ENCODE peak calls at places on chromosomes 4 and X, in five cellular contexts. One of them, this sample, is unnamed.

GRCh38 chrX:47814853-47815252 is 21.8 kb upstream of the ZNF81 start:
- DNase-seq in PC-3: no peak
- DNase-seq in mammary epithelial cell: no peak
- DNase-seq in left ventricle myocardium inferior: no peak
- DNase-seq in heart left ventricle: no peak
- DNase-seq in this sample: peak; percentile 18

GRCh38 chr4:112898357-112899141 is 150.9 kb upstream of the ANK2 start:
- DNase-seq in PC-3: no peak
- DNase-seq in mammary epithelial cell: peak; percentile 11
- DNase-seq in left ventricle myocardium inferior: no peak
- DNase-seq in heart left ventricle: no peak
- DNase-seq in this sample: no peak

GRCh38 chr4:8316911-8317351 is 47.4 kb downstream of the HTRA3 start:
- DNase-seq in PC-3: no peak
- DNase-seq in mammary epithelial cell: no peak
- DNase-seq in left ventricle myocardium inferior: no peak
- DNase-seq in heart left ventricle: no peak
- DNase-seq in this sample: no peak

GRCh38 chr4:146123231-146123630 is 52.3 kb upstream of the LSM6 start:
- DNase-seq in PC-3: peak; percentile 18
- DNase-seq in mammary epithelial cell: no peak
- DNase-seq in left ventricle myocardium inferior: no peak
- DNase-seq in heart left ventricle: no peak
- DNase-seq in this sample: no peak

GRCh38 chr4:108100827-108101226 is 67.9 kb downstream of the LEF1 start:
- DNase-seq in PC-3: no peak
- DNase-seq in mammary epithelial cell: no peak
- DNase-seq in left ventricle myocardium inferior: no peak
- DNase-seq in heart left ventricle: no peak
- DNase-seq in this sample: no peak

GRCh38 chrX:129600981-129601424 is 53.8 kb downstream of the APLN start:
- DNase-seq in PC-3: peak; percentile 51
- DNase-seq in mammary epithelial cell: peak; percentile 30
- DNase-seq in left ventricle myocardium inferior: no peak
- DNase-seq in heart left ventricle: no peak
- DNase-seq in this sample: peak; percentile 61

GRCh38 chr4:67152976-67153375 is 392.3 kb downstream of the CENPC start:
- DNase-seq in PC-3: peak; percentile 44
- DNase-seq in mammary epithelial cell: no peak
- DNase-seq in left ventricle myocardium inferior: no peak
- DNase-seq in heart left ventricle: no peak
- DNase-seq in this sample: no peak

GRCh38 chr4:54333657-54334056 is 104.6 kb downstream of the PDGFRA start:
- DNase-seq in PC-3: no peak
- DNase-seq in mammary epithelial cell: no peak
- DNase-seq in left ventricle myocardium inferior: no peak
- DNase-seq in heart left ventricle: no peak
- DNase-seq in this sample: no peak

GRCh38 chr4:142091085-142091513 is 454.7 kb downstream of the IL15 start:
- DNase-seq in PC-3: peak; percentile 79
- DNase-seq in mammary epithelial cell: peak; percentile 89
- DNase-seq in left ventricle myocardium inferior: no peak
- DNase-seq in heart left ventricle: no peak
- DNase-seq in this sample: peak; percentile 93

GRCh38 chr4:187251896-187252295 is 528.2 kb upstream of the FAT1 start:
- DNase-seq in PC-3: peak; percentile 35
- DNase-seq in mammary epithelial cell: no peak
- DNase-seq in left ventricle myocardium inferior: no peak
- DNase-seq in heart left ventricle: no peak
- DNase-seq in this sample: no peak

GRCh38 chr4:41438564-41438963 is 99.4 kb upstream of the LIMCH1 start:
- DNase-seq in PC-3: no peak
- DNase-seq in mammary epithelial cell: peak; percentile 9
- DNase-seq in left ventricle myocardium inferior: no peak
- DNase-seq in heart left ventricle: no peak
- DNase-seq in this sample: peak; percentile 61

GRCh38 chrX:19514791-19515614 is at the start of gene MAP3K15:
- DNase-seq in PC-3: peak; percentile 50
- DNase-seq in mammary epithelial cell: no peak
- DNase-seq in left ventricle myocardium inferior: peak; percentile 14
- DNase-seq in heart left ventricle: no peak
- DNase-seq in this sample: no peak

GRCh38 chrX:9394212-9394611 is 70.6 kb upstream of the TBL1X start:
- DNase-seq in PC-3: no peak
- DNase-seq in mammary epithelial cell: no peak
- DNase-seq in left ventricle myocardium inferior: no peak
- DNase-seq in heart left ventricle: no peak
- DNase-seq in this sample: no peak

GRCh38 chrX:21870494-21870893 is 14.7 kb downstream of the YY2 start:
- DNase-seq in PC-3: no peak
- DNase-seq in mammary epithelial cell: no peak
- DNase-seq in left ventricle myocardium inferior: no peak
- DNase-seq in heart left ventricle: no peak
- DNase-seq in this sample: no peak

GRCh38 chr4:188781655-188782054 is 642.4 kb downstream of the TRIML1 start:
- DNase-seq in PC-3: peak; percentile 13
- DNase-seq in mammary epithelial cell: no peak
- DNase-seq in left ventricle myocardium inferior: no peak
- DNase-seq in heart left ventricle: no peak
- DNase-seq in this sample: no peak

GRCh38 chr4:71487324-71487677 is 148.5 kb downstream of the SLC4A4 start:
- DNase-seq in PC-3: no peak
- DNase-seq in mammary epithelial cell: no peak
- DNase-seq in left ventricle myocardium inferior: no peak
- DNase-seq in heart left ventricle: no peak
- DNase-seq in this sample: no peak

GRCh38 chr4:13112030-13112429 is 372.1 kb downstream of the RAB28 start:
- DNase-seq in PC-3: no peak
- DNase-seq in mammary epithelial cell: no peak
- DNase-seq in left ventricle myocardium inferior: no peak
- DNase-seq in heart left ventricle: no peak
- DNase-seq in this sample: no peak

GRCh38 chr4:123468479-123469031 is 72.0 kb downstream of the SPRY1 start:
- DNase-seq in PC-3: peak; percentile 23
- DNase-seq in mammary epithelial cell: no peak
- DNase-seq in left ventricle myocardium inferior: no peak
- DNase-seq in heart left ventricle: no peak
- DNase-seq in this sample: no peak

GRCh38 chr4:142353149-142353738 is 492.9 kb downstream of the INPP4B start:
- DNase-seq in PC-3: peak; percentile 88
- DNase-seq in mammary epithelial cell: peak; percentile 59
- DNase-seq in left ventricle myocardium inferior: no peak
- DNase-seq in heart left ventricle: no peak
- DNase-seq in this sample: peak; percentile 88

GRCh38 chrX:131895002-131895401 is 128.1 kb upstream of the STK26 start:
- DNase-seq in PC-3: peak; percentile 80
- DNase-seq in mammary epithelial cell: peak; percentile 40
- DNase-seq in left ventricle myocardium inferior: no peak
- DNase-seq in heart left ventricle: no peak
- DNase-seq in this sample: peak; percentile 2

GRCh38 chr4:114272226-114272625 is 292.8 kb upstream of the ARSJ start:
- DNase-seq in PC-3: peak; percentile 83
- DNase-seq in mammary epithelial cell: peak; percentile 90
- DNase-seq in left ventricle myocardium inferior: no peak
- DNase-seq in heart left ventricle: no peak
- DNase-seq in this sample: peak; percentile 89

GRCh38 chr4:112361181-112361791 is 64.1 kb downstream of the ALPK1 start:
- DNase-seq in PC-3: peak; percentile 55
- DNase-seq in mammary epithelial cell: peak; percentile 57
- DNase-seq in left ventricle myocardium inferior: no peak
- DNase-seq in heart left ventricle: no peak
- DNase-seq in this sample: peak; percentile 24

GRCh38 chrX:21905209-21905735 is 35.2 kb upstream of the SMS start:
- DNase-seq in PC-3: no peak
- DNase-seq in mammary epithelial cell: no peak
- DNase-seq in left ventricle myocardium inferior: no peak
- DNase-seq in heart left ventricle: no peak
- DNase-seq in this sample: no peak

GRCh38 chrX:123964155-123964554 is 2.6 kb downstream of the STAG2 start:
- DNase-seq in PC-3: peak; percentile 17
- DNase-seq in mammary epithelial cell: no peak
- DNase-seq in left ventricle myocardium inferior: no peak
- DNase-seq in heart left ventricle: no peak
- DNase-seq in this sample: no peak

GRCh38 chrX:44903107-44903506 is 30.1 kb downstream of the KDM6A start:
- DNase-seq in PC-3: peak; percentile 81
- DNase-seq in mammary epithelial cell: peak; percentile 86
- DNase-seq in left ventricle myocardium inferior: no peak
- DNase-seq in heart left ventricle: no peak
- DNase-seq in this sample: peak; percentile 60

DNA sequence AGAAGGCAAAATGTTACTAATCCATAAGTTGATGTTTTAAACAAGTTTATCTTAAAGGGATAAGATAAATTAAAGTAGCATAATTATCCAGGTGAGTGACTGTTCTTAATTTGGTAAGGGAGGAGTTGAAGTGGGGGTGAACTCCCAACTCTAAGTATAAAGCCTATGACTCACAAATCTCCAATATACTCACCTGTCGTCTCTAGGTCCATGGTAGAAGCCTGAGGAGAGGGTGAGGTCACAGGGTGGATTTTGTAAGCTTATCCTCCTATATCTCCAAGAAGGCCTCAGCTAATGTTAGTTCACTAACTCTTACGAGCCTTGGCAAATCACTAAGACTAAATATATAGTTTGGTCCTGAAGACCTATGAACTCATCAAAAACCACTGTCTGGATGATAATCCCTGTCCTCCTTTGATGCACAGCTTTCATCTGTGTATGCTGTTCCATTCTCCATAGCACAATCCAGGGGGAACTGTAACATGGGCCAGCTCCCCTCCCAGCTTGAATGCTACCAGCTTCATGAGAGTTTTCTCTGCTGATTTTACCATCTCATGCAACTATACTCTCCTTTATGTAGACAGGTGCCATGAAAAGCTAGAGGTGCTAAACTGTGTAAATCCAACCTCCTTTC is 158.7 kb downstream of the BTC start:
- DNase-seq in PC-3: peak; percentile 55
- DNase-seq in mammary epithelial cell: peak; percentile 53
- DNase-seq in left ventricle myocardium inferior: no peak
- DNase-seq in heart left ventricle: no peak
- DNase-seq in this sample: no peak
- H3K4me3 ChIP-seq in PC-3: no peak overlapping the region
- H3K4me3 ChIP-seq in mammary epithelial cell: no peak overlapping the region
- H3K4me3 ChIP-seq in left ventricle myocardium inferior: no peak overlapping the region
- H3K4me3 ChIP-seq in heart left ventricle: no peak overlapping the region
- H3K4me3 ChIP-seq in this sample: no peak overlapping the region

DNA sequence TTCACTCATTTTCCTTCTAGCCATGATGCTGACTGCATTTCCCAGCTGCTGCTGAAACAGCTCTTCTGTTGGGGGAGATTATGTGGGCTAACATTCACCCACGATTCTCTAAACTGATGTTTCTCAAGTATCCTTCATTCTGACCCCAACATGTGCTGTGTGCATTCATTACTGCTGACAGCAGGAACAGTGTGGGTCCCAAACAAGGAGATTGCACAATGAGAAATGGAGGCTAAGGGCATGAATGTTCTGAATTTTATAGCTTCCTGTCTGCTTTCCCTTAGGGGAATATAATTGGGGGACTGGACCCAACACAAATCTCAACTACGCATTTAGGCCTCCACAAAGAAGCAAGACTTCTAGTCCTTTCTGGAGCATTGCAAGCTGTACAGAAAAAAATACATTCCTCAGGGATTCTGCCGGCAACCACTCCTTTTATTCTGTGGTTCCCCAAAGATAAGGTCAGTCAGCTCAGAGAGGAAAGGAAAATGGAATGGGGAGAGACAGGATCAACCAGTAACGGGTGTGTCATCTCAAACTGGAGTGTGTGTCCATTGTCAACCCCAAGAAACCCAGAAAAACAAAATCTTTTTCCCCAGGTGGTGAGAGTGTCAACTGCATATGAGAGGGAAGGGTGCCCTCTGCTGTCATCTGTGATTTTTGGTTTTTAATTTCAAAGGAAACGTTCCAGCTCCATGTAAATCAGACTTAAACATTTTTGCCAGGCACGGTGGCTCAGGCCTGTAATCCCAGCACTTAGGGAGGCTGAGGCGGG is 81.5 kb upstream of the EGFL6 start:
- DNase-seq in PC-3: peak; percentile 94
- DNase-seq in mammary epithelial cell: peak; percentile 93
- DNase-seq in left ventricle myocardium inferior: no peak
- DNase-seq in heart left ventricle: no peak
- DNase-seq in this sample: peak; percentile 83
- TF ChIP-seq CTCF in PC-3: peak; percentile 68
- TF ChIP-seq CTCF in mammary epithelial cell: peak; percentile 70
- TF ChIP-seq CTCF in left ventricle myocardium inferior: peak; percentile 66
- TF ChIP-seq CTCF in heart left ventricle: peak; percentile 57
- TF ChIP-seq CTCF in this sample: peak; percentile 12

GRCh38 chr4:129094347-129094746 is 1.0 kb upstream of the SCLT1 start:
- DNase-seq in PC-3: no peak
- DNase-seq in mammary epithelial cell: no peak
- DNase-seq in left ventricle myocardium inferior: no peak
- DNase-seq in heart left ventricle: no peak
- DNase-seq in this sample: no peak
- H3K4me3 ChIP-seq in PC-3: peak overlapping the region; percentile 83
- H3K4me3 ChIP-seq in mammary epithelial cell: peak overlapping the region; percentile 69
- H3K4me3 ChIP-seq in left ventricle myocardium inferior: peak overlapping the region; percentile 86
- H3K4me3 ChIP-seq in heart left ventricle: peak overlapping the region; percentile 50
- H3K4me3 ChIP-seq in this sample: no peak overlapping the region

DNA sequence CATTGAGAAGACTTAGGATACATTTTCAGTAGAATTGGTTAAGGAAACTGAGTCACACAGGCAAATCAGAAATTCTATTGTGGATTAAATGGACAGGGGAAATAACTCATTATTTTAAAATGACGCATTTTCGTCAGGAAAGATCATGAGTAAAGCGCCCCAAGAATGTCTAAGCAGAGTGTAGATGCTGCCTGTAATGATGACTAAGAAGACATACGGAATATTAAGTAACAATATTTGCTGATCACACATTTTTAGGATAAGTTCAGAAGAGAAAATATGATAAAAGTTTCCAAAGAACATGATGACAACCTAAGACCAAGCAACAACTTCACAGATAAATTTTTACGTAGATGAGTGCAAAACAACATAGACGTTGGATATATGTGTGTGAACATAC is 596.3 kb upstream of the TENM3 start:
- DNase-seq in PC-3: no peak
- DNase-seq in mammary epithelial cell: peak; percentile 13
- DNase-seq in left ventricle myocardium inferior: no peak
- DNase-seq in heart left ventricle: no peak
- DNase-seq in this sample: no peak
- TF ChIP-seq CTCF in PC-3: no peak
- TF ChIP-seq CTCF in mammary epithelial cell: no peak
- TF ChIP-seq CTCF in left ventricle myocardium inferior: no peak
- TF ChIP-seq CTCF in heart left ventricle: no peak
- TF ChIP-seq CTCF in this sample: no peak